ENCODE peak calls at places on chromosome 3, in ten cellular contexts. A is suprapubic skin, K is kidney, I is adrenal gland, Z is GM23338, B is brain microvascular endothelial cell, X is progenitor cell of endocrine pancreas, L is tibial artery, D is cardiac fibroblast, W is glutamatergic neuron. J is an unnamed sample.

GRCh38 chr3:127233371-127233770 is 40.4 kb downstream of the PRR23E start:
- DNase-seq in X (peak), I (no peak), L (no peak), W (no peak), D (no peak), K (no peak), A (no peak), Z (peak), B (no peak), J (no peak)

GRCh38 chr3:183491109-183491922 is 62.9 kb upstream of the MCF2L2 start:
- DNase-seq in K (no peak), W (no peak), B (no peak), Z (no peak), L (no peak), D (no peak), X (no peak), A (peak), I (no peak), J (no peak)

GRCh38 chr3:49671291-49672288 is 2.6 kb upstream of the APEH start:
- DNase-seq in Z (peak), K (peak), A (no peak), I (peak), X (peak), W (peak), B (no peak), D (peak), L (no peak), J (peak)

GRCh38 chr3:99562138-99562537 is 76.3 kb upstream of the COL8A1 start:
- DNase-seq in Z (peak), D (peak), B (peak), I (no peak), W (no peak), X (peak), A (no peak), L (no peak), K (no peak), J (peak)

GRCh38 chr3:31777092-31777491 is 204.0 kb downstream of the OSBPL10 start:
- DNase-seq in X (no peak), Z (no peak), B (peak), A (no peak), K (no peak), I (no peak), W (no peak), D (no peak), L (no peak), J (no peak)

GRCh38 chr3:66138336-66139234 is 82.2 kb upstream of the SLC25A26 start:
- DNase-seq in K (no peak), I (peak), W (peak), A (no peak), X (peak), L (peak), D (peak), Z (peak), B (peak), J (peak)

GRCh38 chr3:85837402-85837801 is 878.6 kb downstream of the CADM2 start:
- DNase-seq in A (no peak), W (no peak), B (no peak), X (no peak), Z (no peak), D (no peak), I (no peak), K (no peak), L (no peak), J (no peak)

GRCh38 chr3:73625124-73625665 is 454 bp upstream of the PDZRN3 start:
- DNase-seq in W (no peak), I (peak), B (peak), L (no peak), A (no peak), X (no peak), K (peak), Z (peak), D (peak), J (no peak)

GRCh38 chr3:133169669-133170068 is 131.5 kb downstream of the TMEM108 start:
- DNase-seq in A (no peak), K (no peak), B (no peak), W (no peak), I (no peak), X (no peak), Z (no peak), L (no peak), D (no peak), J (no peak)

GRCh38 chr3:162569314-162569713 is 1072.7 kb downstream of the OTOL1 start:
- DNase-seq in Z (no peak), A (no peak), I (no peak), B (no peak), L (no peak), X (no peak), D (no peak), W (no peak), K (no peak), J (no peak)

GRCh38 chr3:125431391-125431790 is 56.3 kb upstream of the ZNF148 start:
- DNase-seq in Z (no peak), L (no peak), B (peak), A (no peak), W (no peak), D (peak), X (no peak), I (no peak), K (no peak), J (no peak)

GRCh38 chr3:138600341-138600740 is 6.3 kb upstream of the CEP70 start:
- DNase-seq in D (no peak), A (no peak), Z (no peak), B (no peak), L (peak), X (no peak), I (no peak), W (no peak), K (no peak), J (no peak)

GRCh38 chr3:99700637-99701268 is 62.4 kb downstream of the COL8A1 start:
- DNase-seq in X (no peak), L (no peak), W (no peak), Z (no peak), D (peak), I (no peak), A (no peak), K (no peak), B (peak), J (no peak)

GRCh38 chr3:143170676-143171075 is 51.1 kb downstream of the CHST2 start:
- DNase-seq in W (no peak), D (peak), A (no peak), I (no peak), Z (no peak), L (no peak), B (peak), X (no peak), K (no peak), J (no peak)

GRCh38 chr3:159945930-159946329 is 42.7 kb upstream of the IL12A start:
- DNase-seq in A (no peak), I (no peak), Z (no peak), B (no peak), X (no peak), L (no peak), D (no peak), W (no peak), K (no peak), J (no peak)

GRCh38 chr3:123329636-123330340 is 119.1 kb downstream of the ADCY5 start:
- DNase-seq in Z (no peak), B (no peak), I (no peak), W (no peak), X (no peak), L (peak), D (no peak), K (peak), A (no peak), J (no peak)

GRCh38 chr3:145785650-145786049 is 375.3 kb downstream of the PLOD2 start:
- DNase-seq in X (no peak), B (no peak), D (no peak), K (no peak), I (no peak), Z (no peak), L (no peak), A (no peak), W (no peak), J (no peak)

GRCh38 chr3:150180349-150180748 is 209.7 kb upstream of the PFN2 start:
- DNase-seq in K (no peak), B (peak), D (peak), X (no peak), A (no peak), L (no peak), W (no peak), I (no peak), Z (no peak), J (no peak)

GRCh38 chr3:126522363-126522788 is 1.6 kb upstream of the CHST13 start:
- DNase-seq in X (peak), A (no peak), I (peak), B (peak), L (peak), W (peak), K (peak), D (peak), Z (peak), J (peak)

GRCh38 chr3:66527253-66527652 is 26.4 kb upstream of the LRIG1 start:
- DNase-seq in Z (no peak), X (no peak), D (no peak), A (no peak), I (no peak), K (no peak), W (no peak), L (no peak), B (no peak), J (no peak)

GRCh38 chr3:120506828-120507774 is 56.3 kb upstream of the FSTL1 start:
- DNase-seq in W (peak), D (peak), B (peak), K (no peak), Z (peak), A (no peak), X (no peak), L (no peak), I (no peak), J (no peak)

GRCh38 chr3:98734737-98735136 is 28.4 kb upstream of the ST3GAL6 start:
- DNase-seq in D (peak), W (peak), K (no peak), A (no peak), B (peak), I (no peak), X (no peak), Z (no peak), L (no peak), J (no peak)

GRCh38 chr3:50236484-50237132 is 604 bp downstream of the GNAI2 start:
- DNase-seq in B (no peak), A (no peak), Z (no peak), I (no peak), K (peak), W (no peak), X (no peak), L (no peak), D (no peak), J (no peak)

GRCh38 chr3:17070560-17070959 is 185.8 kb downstream of the PLCL2 start:
- DNase-seq in B (no peak), D (peak), X (no peak), L (no peak), A (no peak), W (no peak), Z (peak), I (no peak), K (no peak), J (no peak)

GRCh38 chr3:165194477-165195135 is 1.6 kb downstream of the SLITRK3 start:
- DNase-seq in Z (peak), X (no peak), L (peak), I (no peak), K (no peak), W (peak), A (no peak), D (no peak), B (no peak), J (no peak)

GRCh38 chr3:58519668-58520402 is 17.2 kb downstream of the ACOX2 start:
- DNase-seq in B (no peak), I (no peak), K (no peak), A (no peak), L (no peak), Z (no peak), W (no peak), D (no peak), X (no peak), J (no peak)

GRCh38 chr3:114299421-114299820 is 5.6 kb downstream of the TIGIT start:
- DNase-seq in A (no peak), X (no peak), Z (peak), D (peak), L (no peak), W (peak), B (peak), K (no peak), I (no peak), J (peak)

GRCh38 chr3:64732570-64732969 is 44.8 kb upstream of the ADAMTS9 start:
- DNase-seq in A (no peak), B (no peak), X (no peak), D (peak), L (no peak), K (no peak), I (no peak), Z (no peak), W (no peak), J (no peak)

GRCh38 chr3:134409041-134409440 is 34.8 kb upstream of the AMOTL2 start:
- DNase-seq in A (no peak), X (no peak), D (no peak), B (no peak), K (no peak), Z (no peak), L (no peak), I (no peak), W (no peak), J (no peak)

GRCh38 chr3:134406331-134407246 is 32.3 kb upstream of the AMOTL2 start:
- DNase-seq in B (no peak), I (no peak), K (peak), L (no peak), X (peak), D (peak), Z (peak), W (peak), A (no peak), J (peak)

GRCh38 chr3:134407247-134407640 is 33.0 kb upstream of the AMOTL2 start:
- DNase-seq in X (no peak), Z (peak), W (no peak), L (no peak), K (no peak), I (no peak), A (no peak), B (no peak), D (peak), J (no peak)

DNA sequence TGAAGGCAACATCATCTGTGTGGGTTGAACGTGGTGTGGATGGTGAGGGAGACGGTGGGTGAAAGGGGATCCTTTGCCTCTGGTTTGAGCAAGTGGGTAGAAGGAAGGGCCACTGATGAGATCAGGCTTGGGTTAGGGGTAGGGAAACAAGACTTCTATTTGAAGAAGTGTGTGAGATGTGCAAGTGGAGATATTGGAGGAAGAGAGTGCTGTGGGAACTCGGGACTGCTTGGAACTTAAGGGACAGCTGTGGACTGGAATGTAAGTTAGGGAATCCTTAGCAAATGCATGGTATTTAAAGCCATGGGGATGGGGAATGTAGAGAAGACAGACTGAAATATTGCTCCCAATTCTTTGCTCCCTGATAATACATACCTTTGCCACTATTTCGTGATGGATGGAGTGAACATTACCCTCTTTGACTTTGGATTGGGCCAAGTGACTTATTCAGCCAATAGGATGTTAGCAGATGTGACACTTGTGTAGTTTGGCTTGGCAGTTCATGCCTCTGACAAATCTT is 30.2 kb upstream of the AMOTL2 start:
- DNase-seq in W (no peak), Z (no peak), A (no peak), B (no peak), D (no peak), X (no peak), I (no peak), L (no peak), K (no peak), J (no peak)
- TF ChIP-seq CTCF in W (no peak), Z (no peak), A (no peak), B (no peak), D (no peak), X (no peak), I (no peak), L (no peak), K (no peak), J (no peak)

GRCh38 chr3:156321934-156322333 is 201.6 kb downstream of the KCNAB1 start:
- DNase-seq in I (no peak), D (no peak), Z (no peak), A (no peak), W (no peak), L (no peak), X (no peak), B (no peak), K (no peak), J (no peak)

GRCh38 chr3:156311930-156312329 is 191.6 kb downstream of the KCNAB1 start:
- DNase-seq in I (no peak), K (no peak), X (no peak), L (no peak), B (no peak), W (no peak), A (no peak), Z (no peak), D (no peak), J (no peak)

GRCh38 chr3:156317457-156317856 is 197.1 kb downstream of the KCNAB1 start:
- DNase-seq in X (no peak), B (peak), D (peak), A (no peak), W (no peak), L (no peak), K (no peak), Z (peak), I (no peak), J (no peak)
- TF ChIP-seq CTCF in X (no peak), B (peak), D (no peak), A (no peak), W (no peak), L (no peak), K (no peak), Z (no peak), I (no peak), J (no peak)

GRCh38 chr3:38088126-38088525 is 48.8 kb downstream of the ACAA1 start:
- DNase-seq in D (no peak), I (no peak), A (no peak), K (no peak), X (no peak), Z (no peak), L (no peak), B (no peak), W (no peak), J (no peak)

GRCh38 chr3:38084019-38084968 is 45.3 kb downstream of the DLEC1 start:
- DNase-seq in W (peak), X (no peak), B (no peak), I (no peak), Z (no peak), D (peak), K (no peak), L (no peak), A (no peak), J (peak)

GRCh38 chr3:38086496-38086895 is 47.5 kb downstream of the DLEC1 start:
- DNase-seq in D (no peak), B (no peak), K (no peak), Z (no peak), L (no peak), A (no peak), X (no peak), I (no peak), W (no peak), J (no peak)

GRCh38 chr3:38085943-38086324 is 46.9 kb downstream of the DLEC1 start:
- DNase-seq in Z (no peak), X (no peak), D (no peak), W (no peak), A (no peak), L (no peak), K (no peak), I (no peak), B (no peak), J (no peak)

DNA sequence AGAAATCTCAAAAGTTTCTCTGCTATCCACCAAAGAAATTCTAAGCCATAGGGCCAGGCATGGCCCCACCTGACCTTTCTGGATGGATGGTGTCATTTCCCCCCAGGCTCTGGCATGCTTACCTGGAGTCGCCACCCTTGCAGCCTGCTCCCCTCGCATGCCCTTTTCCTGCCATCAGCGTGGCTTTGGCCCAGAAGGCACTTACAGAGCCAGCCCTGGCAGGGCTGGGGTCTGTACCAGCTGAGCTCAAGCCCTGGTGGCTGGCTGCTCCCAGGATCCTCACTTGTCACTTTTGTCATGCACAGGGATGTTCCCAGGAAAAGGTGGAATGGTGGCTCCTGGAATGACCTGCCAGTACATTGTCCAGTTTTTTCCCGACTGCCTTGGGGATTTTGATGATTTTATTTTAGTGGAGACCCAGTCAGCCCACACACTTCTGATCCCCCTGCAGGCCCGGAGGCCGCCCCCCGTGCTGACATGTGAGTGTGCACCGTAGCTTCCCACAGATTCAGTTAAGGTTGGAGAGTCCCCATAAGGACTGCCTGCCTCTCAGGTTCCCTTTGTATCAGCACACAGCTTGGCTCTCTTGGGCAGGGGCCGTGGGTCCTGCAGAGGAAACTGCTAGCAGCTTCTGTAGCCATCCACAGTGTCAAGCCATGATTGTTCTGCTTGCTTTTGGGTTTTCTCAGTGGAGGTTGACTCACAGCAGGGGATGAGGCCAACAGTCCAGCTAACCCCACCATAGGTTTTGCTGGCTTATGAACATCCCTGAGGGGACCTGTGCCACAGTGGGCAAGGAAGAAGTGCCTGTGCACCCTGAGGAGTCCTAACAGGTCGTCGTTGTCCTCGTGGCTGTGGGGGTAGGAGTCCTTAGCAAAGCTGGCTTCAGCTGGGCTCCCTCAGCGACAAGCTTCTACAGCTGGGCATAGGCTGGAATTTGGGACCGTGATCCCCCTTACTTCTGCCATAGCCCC is 46.2 kb downstream of the DLEC1 start:
- DNase-seq in A (no peak), W (no peak), D (no peak), X (no peak), B (no peak), L (no peak), I (no peak), K (no peak), Z (no peak), J (no peak)
- TF ChIP-seq CTCF in A (no peak), W (no peak), D (no peak), X (no peak), B (no peak), L (no peak), I (no peak), K (no peak), Z (no peak), J (no peak)

DNA sequence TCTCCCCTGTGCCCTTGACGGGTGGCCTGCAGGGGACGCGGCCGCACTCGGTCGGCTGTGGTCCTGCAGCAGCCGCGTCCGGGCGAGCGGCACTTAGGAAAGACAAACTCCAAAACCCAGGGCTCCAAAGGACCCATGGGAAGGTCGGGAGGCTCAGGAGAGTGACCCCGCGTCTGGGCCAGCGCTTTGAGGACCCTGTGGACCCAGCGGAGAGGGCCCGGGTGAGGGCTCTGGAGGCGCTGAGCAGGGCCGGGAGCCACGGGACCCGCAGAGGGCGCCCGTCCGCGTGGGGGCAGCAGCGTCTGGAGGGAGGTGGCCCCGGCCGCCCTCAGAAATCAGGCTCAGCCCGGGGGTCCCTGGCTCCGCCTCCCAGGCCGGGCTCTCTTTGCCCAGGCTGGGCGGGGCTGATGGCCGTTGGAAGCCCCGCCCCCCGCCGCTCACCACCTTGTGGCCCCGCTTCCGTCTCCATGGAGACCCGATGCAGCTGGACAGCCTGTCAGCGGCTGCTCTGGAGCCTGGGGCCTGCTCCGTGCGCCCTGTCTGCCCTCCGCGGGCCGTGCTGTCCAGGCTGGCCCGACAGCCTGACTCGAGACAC is 34.6 kb upstream of the RPL32 start:
- DNase-seq in L (no peak), I (no peak), A (no peak), K (no peak), B (peak), X (peak), Z (peak), W (peak), D (peak), J (peak)
- TF ChIP-seq CTCF in L (no peak), I (no peak), A (no peak), K (no peak), B (peak), X (peak), Z (peak), W (no peak), D (peak), J (peak)

J was measured in neural crest cell.